ENCODE peak calls at places on chromosomes 12 and 14, in five cellular contexts. E, Y, S, X and W are unnamed samples.

GRCh38 chr14:57928732-57929131 is 62.8 kb upstream of the SLC35F4 start:
- DNase-seq in E (no peak), S (no peak), X (no peak), Y (no peak), W (no peak)

GRCh38 chr12:121568971-121569808 is 11.6 kb downstream of the KDM2B start:
- DNase-seq in Y (peak; percentile 67), E (no peak), X (no peak), S (peak; percentile 34), W (no peak)

GRCh38 chr12:53467880-53468279 is 16.0 kb downstream of the PCBP2 start:
- DNase-seq in S (no peak), Y (no peak), X (no peak), E (no peak), W (no peak)

GRCh38 chr14:76252471-76252870 is 100.7 kb downstream of the GPATCH2L start:
- DNase-seq in X (no peak), Y (no peak), S (no peak), E (no peak), W (no peak)

GRCh38 chr12:117241697-117242096 is 51.4 kb upstream of the FBXO21 start:
- DNase-seq in X (no peak), E (no peak), Y (no peak), S (no peak), W (no peak)

GRCh38 chr12:47825239-47825639 is 5.5 kb upstream of the HDAC7 start:
- DNase-seq in Y (no peak), E (peak; percentile 88), X (no peak), S (peak; percentile 87), W (no peak)

GRCh38 chr12:6318440-6318879 is 8.0 kb downstream of the PLEKHG6 start:
- DNase-seq in S (no peak), Y (no peak), X (peak; percentile 43), E (no peak), W (no peak)

GRCh38 chr12:124277394-124278222 is 17.3 kb upstream of the RFLNA start:
- DNase-seq in S (no peak), E (no peak), X (no peak), Y (no peak), W (no peak)

GRCh38 chr12:87756721-87757120 is 272.5 kb downstream of the C12orf50 start:
- DNase-seq in E (no peak), Y (peak; percentile 29), S (no peak), X (no peak), W (no peak)

GRCh38 chr12:45745861-45746277 is 16.4 kb downstream of the ARID2 start:
- DNase-seq in Y (peak; percentile 53), E (no peak), X (no peak), S (no peak), W (no peak)

GRCh38 chr14:52369305-52369781 is 55.2 kb downstream of the PTGER2 start:
- DNase-seq in Y (peak; percentile 76), S (no peak), E (no peak), X (no peak), W (no peak)

GRCh38 chr14:67556671-67557070 is 23.6 kb downstream of the PLEKHH1 start:
- DNase-seq in Y (no peak), E (no peak), X (no peak), S (no peak), W (no peak)

GRCh38 chr12:129622566-129622965 is 281.3 kb downstream of the TMEM132D start:
- DNase-seq in X (no peak), Y (no peak), E (no peak), S (no peak), W (no peak)

GRCh38 chr12:123671876-123672275 is 963 bp downstream of the TCTN2 start:
- DNase-seq in S (no peak), Y (peak; percentile 4), E (no peak), X (no peak), W (no peak)

GRCh38 chr12:105580841-105581352 is 250.4 kb downstream of the C12orf75 start:
- DNase-seq in Y (no peak), S (peak; percentile 46), X (peak; percentile 19), E (no peak), W (no peak)

GRCh38 chr14:23310546-23310945 is 3.9 kb downstream of the BCL2L2 start:
- DNase-seq in E (no peak), S (no peak), X (no peak), Y (no peak), W (no peak)

GRCh38 chr14:79415726-79416125 is 795.6 kb downstream of the DIO2 start:
- DNase-seq in E (no peak), X (no peak), S (no peak), Y (no peak), W (no peak)

GRCh38 chr14:91924871-91925726 is 22.4 kb downstream of the FBLN5 start:
- DNase-seq in S (no peak), Y (peak; percentile 53), E (peak; percentile 35), X (no peak), W (peak; percentile 70)

GRCh38 chr12:21940972-21941521 is at the start of gene ABCC9:
- DNase-seq in X (peak; percentile 45), E (no peak), S (peak; percentile 34), Y (peak; percentile 35), W (no peak)

GRCh38 chr12:106106892-106107291 is 31.9 kb downstream of the NUAK1 start:
- DNase-seq in X (no peak), E (peak; percentile 30), S (no peak), Y (peak; percentile 60), W (peak; percentile 55)

GRCh38 chr12:55931317-55931779 is 386 bp downstream of the DGKA start:
- DNase-seq in E (no peak), S (no peak), X (no peak), Y (no peak), W (no peak)
- TF ChIP-seq CTCF in E (no peak), S (no peak), X (no peak), Y (no peak), W (no peak)

GRCh38 chr12:50185975-50186663 is 18.9 kb upstream of the CERS5 start:
- DNase-seq in E (peak; percentile 53), S (no peak), Y (peak; percentile 57), X (no peak), W (peak; percentile 54)

GRCh38 chr12:50186667-50187066 is 19.5 kb upstream of the CERS5 start:
- DNase-seq in S (no peak), Y (peak; percentile 57), X (no peak), E (no peak), W (peak; percentile 20)

GRCh38 chr12:50187084-50187900 is 20.1 kb upstream of the CERS5 start:
- DNase-seq in X (no peak), S (no peak), E (no peak), Y (peak; percentile 93), W (peak; percentile 28)

GRCh38 chr12:50188875-50189575 is 21.9 kb upstream of the CERS5 start:
- DNase-seq in S (no peak), X (peak; percentile 51), Y (no peak), E (no peak), W (no peak)

GRCh38 chr12:50188280-50188781 is 21.2 kb upstream of the CERS5 start:
- DNase-seq in E (no peak), Y (peak; percentile 71), X (no peak), S (no peak), W (no peak)
- H3K27ac ChIP-seq in E (peak overlapping the region; percentile 62), Y (no peak overlapping the region), X (no peak overlapping the region), S (no peak overlapping the region), W (no peak overlapping the region)

DNA sequence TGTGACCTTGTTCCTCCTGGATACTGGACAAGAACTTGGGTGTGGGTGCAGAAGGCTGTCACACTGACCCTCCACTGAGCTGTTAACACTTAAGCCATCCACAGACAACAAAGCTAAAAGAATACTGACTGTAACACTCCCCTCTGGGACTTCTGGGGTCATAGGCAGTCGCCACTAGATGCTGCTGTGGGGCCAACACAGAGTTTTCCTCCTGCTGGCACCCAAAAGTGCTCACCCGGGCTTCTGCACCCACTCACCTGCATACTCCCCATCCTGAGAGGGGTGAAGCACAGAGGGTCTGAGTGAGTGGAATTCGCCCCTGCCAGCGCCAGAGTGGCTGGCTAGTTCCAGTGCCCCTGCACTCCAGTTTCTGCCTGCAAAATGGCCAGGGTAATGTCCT is 422.4 kb upstream of the LMO3 start:
- DNase-seq in S (no peak), X (no peak), E (no peak), Y (no peak), W (no peak)
- TF ChIP-seq CTCF in S (no peak), X (no peak), E (no peak), Y (no peak), W (no peak)

GRCh38 chr12:8033153-8034044 is 883 bp downstream of the FOXJ2 start:
- DNase-seq in Y (peak; percentile 40), S (peak; percentile 46), E (peak; percentile 54), X (peak; percentile 58), W (no peak)
- H3K27ac ChIP-seq in Y (peak overlapping the region; percentile 96), S (peak overlapping the region; percentile 98), E (peak overlapping the region; percentile 74), X (peak overlapping the region; percentile 91), W (peak overlapping the region; percentile 86)

DNA sequence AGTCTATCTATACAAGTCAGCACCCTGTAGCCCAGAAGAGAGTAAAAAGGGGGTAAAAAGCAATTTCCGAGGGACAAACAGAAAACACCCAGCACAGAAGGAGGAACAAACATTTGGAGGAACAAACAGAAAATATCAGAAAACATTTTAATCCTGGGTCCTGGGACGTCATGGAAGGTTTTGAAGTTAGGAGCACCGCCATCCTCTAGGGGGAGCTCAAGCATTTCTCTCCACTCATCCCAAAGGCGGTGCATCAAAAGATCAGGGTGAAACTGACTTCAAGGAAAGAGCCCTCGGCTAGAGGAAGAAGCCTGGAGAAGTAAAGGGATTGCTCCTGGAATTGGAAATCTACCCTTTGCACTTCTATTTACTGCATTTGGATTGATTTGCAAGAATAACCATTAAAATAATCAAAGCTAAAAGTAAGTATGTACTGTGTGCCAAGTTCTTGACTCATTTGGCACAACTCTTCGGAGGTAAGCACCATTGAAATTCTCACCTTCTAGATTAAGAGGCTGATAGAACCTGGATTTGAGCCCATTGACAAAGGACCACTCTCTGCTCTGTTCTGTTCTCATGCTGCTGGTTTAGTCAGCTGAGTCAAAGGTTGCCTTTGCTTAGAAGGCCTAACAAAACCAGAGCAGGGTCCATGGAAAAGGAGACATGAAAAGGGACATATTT is 17.2 kb upstream of the POC1B start:
- DNase-seq in E (peak; percentile 68), Y (peak; percentile 92), X (peak; percentile 84), S (peak; percentile 74), W (peak; percentile 42)
- TF ChIP-seq CTCF in E (peak; percentile 85), Y (peak; percentile 90), X (peak; percentile 83), S (peak; percentile 86), W (peak; percentile 95)